ENCODE peak calls at places on chromosomes 6 and 20, in six cellular contexts. T is heart right ventricle; V is CD8-positive, alpha-beta memory T cell; O is OCI-LY7; A is HCT116; N is pancreas. K is an unnamed sample.

GRCh38 chr6:106334646-106335448 is 9.3 kb upstream of the ATG5 start:
- DNase-seq in O (peak; percentile 72), T (peak; percentile 11), V (peak; percentile 57), A (peak; percentile 61), N (peak; percentile 61), K (peak; percentile 56)

GRCh38 chr6:111038534-111039252 is 48.6 kb upstream of the SLC16A10 start:
- DNase-seq in O (no peak), T (no peak), N (no peak), A (no peak), V (no peak), K (no peak)

GRCh38 chr6:4973972-4974885 is 29.6 kb downstream of the RPP40 start:
- DNase-seq in T (peak; percentile 8), N (no peak), O (no peak), A (no peak), V (no peak), K (peak; percentile 84)

GRCh38 chr20:7716286-7716972 is 223.8 kb downstream of the HAO1 start:
- DNase-seq in A (no peak), V (no peak), O (peak; percentile 23), T (no peak), N (no peak), K (no peak)

GRCh38 chr20:40326794-40327193 is 362.2 kb downstream of the MAFB start:
- DNase-seq in T (peak; percentile 15), V (no peak), A (no peak), O (no peak), N (no peak), K (no peak)

GRCh38 chr20:58019027-58019849 is 209.2 kb downstream of the ANKRD60 start:
- DNase-seq in O (no peak), T (no peak), V (no peak), N (no peak), A (no peak), K (peak; percentile 61)

GRCh38 chr6:147738516-147739187 is 230.2 kb downstream of the SAMD5 start:
- DNase-seq in V (no peak), T (no peak), N (peak; percentile 6), A (no peak), O (no peak), K (peak; percentile 27)

GRCh38 chr6:47785187-47785586 is 3.4 kb downstream of the OPN5 start:
- DNase-seq in V (no peak), O (no peak), T (no peak), A (no peak), N (no peak), K (no peak)

GRCh38 chr6:123619156-123619555 is 17.6 kb downstream of the TRDN start:
- DNase-seq in A (no peak), T (peak; percentile 25), N (no peak), V (no peak), O (no peak), K (no peak)

GRCh38 chr6:34546551-34547321 is 9.4 kb downstream of the SPDEF start:
- DNase-seq in A (no peak), N (peak; percentile 90), T (peak; percentile 21), V (no peak), O (no peak), K (no peak)

GRCh38 chr20:36848078-36848660 is 27.8 kb upstream of the TLDC2 start:
- DNase-seq in T (peak; percentile 78), O (no peak), V (no peak), N (no peak), A (no peak), K (no peak)

GRCh38 chr20:16518068-16518783 is 55.0 kb downstream of the KIF16B start:
- DNase-seq in V (peak; percentile 2), N (no peak), A (peak; percentile 44), T (peak; percentile 36), O (peak; percentile 55), K (peak; percentile 13)

GRCh38 chr20:62554214-62554897 is 78.6 kb upstream of the GATA5 start:
- DNase-seq in V (no peak), O (no peak), T (no peak), N (no peak), A (no peak), K (no peak)

GRCh38 chr6:53347250-53347920 is 1.4 kb downstream of the ELOVL5 start:
- DNase-seq in A (no peak), O (peak; percentile 77), T (no peak), V (peak; percentile 46), N (no peak), K (peak; percentile 30)

GRCh38 chr6:97304701-97305100 is 21.7 kb upstream of the MMS22L start:
- DNase-seq in O (no peak), A (no peak), V (no peak), T (no peak), N (no peak), K (no peak)

GRCh38 chr6:9576521-9576920 is 838.4 kb downstream of the TFAP2A start:
- DNase-seq in T (no peak), O (no peak), N (no peak), A (no peak), V (no peak), K (no peak)

GRCh38 chr20:884983-885952 is 30.9 kb downstream of the ANGPT4 start:
- DNase-seq in O (no peak), V (no peak), A (no peak), N (no peak), T (no peak), K (no peak)

GRCh38 chr20:25389858-25390537 is 637 bp downstream of the ABHD12 start:
- DNase-seq in T (peak; percentile 18), N (peak; percentile 86), O (no peak), A (no peak), V (peak; percentile 27), K (peak; percentile 54)

GRCh38 chr6:146481527-146481926 is 62.1 kb upstream of the RAB32 start:
- DNase-seq in V (no peak), T (no peak), A (no peak), N (no peak), O (no peak), K (no peak)

GRCh38 chr6:141562181-141562800 is 570.4 kb upstream of the GJE1 start:
- DNase-seq in T (peak; percentile 23), N (no peak), V (no peak), A (no peak), O (no peak), K (no peak)

GRCh38 chr6:89993411-89993810 is 99.1 kb downstream of the GJA10 start:
- DNase-seq in V (no peak), A (no peak), N (no peak), T (no peak), O (no peak), K (no peak)

GRCh38 chr20:5000263-5001173 is 792 bp downstream of the SLC23A2 start:
- DNase-seq in O (peak; percentile 33), T (peak; percentile 41), N (peak; percentile 68), A (no peak), V (peak; percentile 31), K (peak; percentile 35)

GRCh38 chr6:30951907-30952469 is 11.2 kb downstream of the MUCL3 start:
- DNase-seq in T (no peak), A (no peak), V (no peak), O (no peak), N (no peak), K (no peak)

GRCh38 chr6:91271807-91272206 is 684.9 kb upstream of the MAP3K7 start:
- DNase-seq in N (peak; percentile 40), A (no peak), T (no peak), V (no peak), O (no peak), K (no peak)

GRCh38 chr6:5752282-5752681 is 254.4 kb downstream of the NRN1 start:
- DNase-seq in O (no peak), N (no peak), T (no peak), A (no peak), V (no peak), K (peak; percentile 79)

GRCh38 chr6:99241905-99242534 is 107.5 kb downstream of the FAXC start:
- DNase-seq in N (no peak), O (peak; percentile 7), A (peak; percentile 38), V (no peak), T (peak; percentile 16), K (peak; percentile 44)

GRCh38 chr6:45592991-45593390 is 215.3 kb upstream of the SUPT3H start:
- DNase-seq in V (no peak), N (no peak), O (no peak), T (no peak), A (no peak), K (no peak)

DNA sequence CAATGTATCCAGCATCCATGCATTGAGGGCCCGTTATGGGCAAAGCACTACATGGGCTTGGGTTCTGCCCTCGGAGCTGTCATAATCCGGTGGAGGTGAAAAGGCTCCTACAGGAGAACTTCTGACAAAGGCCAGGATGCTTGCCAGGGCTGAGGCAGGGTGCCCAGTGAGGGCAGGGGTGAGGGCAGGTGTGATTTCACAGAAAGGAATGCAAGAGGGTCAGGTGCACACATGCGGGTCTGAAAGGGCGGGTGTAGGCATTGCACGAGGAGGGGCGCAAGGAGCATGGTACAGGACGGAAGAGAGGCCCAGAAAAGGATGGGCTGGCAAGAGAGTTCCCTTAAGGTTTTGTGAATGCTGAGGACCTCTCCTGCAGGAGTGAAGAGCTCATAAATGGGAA is 348.0 kb downstream of the BTBD3 start:
- DNase-seq in N (no peak), O (no peak), T (no peak), V (no peak), A (no peak), K (no peak)
- H3K36me3 ChIP-seq in N (no peaks in the 10 kb centered on the region), O (no peaks in the 10 kb centered on the region), T (no peaks in the 10 kb centered on the region), V (no peaks in the 10 kb centered on the region), A (no peaks in the 10 kb centered on the region), K (no peaks in the 10 kb centered on the region)

GRCh38 chr6:36479256-36479655 is 36.5 kb downstream of the KCTD20 start:
- DNase-seq in O (no peak), A (no peak), N (no peak), T (no peak), V (no peak), K (no peak)
- H3K4me3 ChIP-seq in O (no peak overlapping the region), A (no peak overlapping the region), N (no peak overlapping the region), T (no peak overlapping the region), V (no peak overlapping the region), K (no peak overlapping the region)

GRCh38 chr6:121435444-121436069 is at the start of gene GJA1:
- DNase-seq in N (no peak), A (no peak), O (no peak), T (peak; percentile 84), V (no peak), K (peak; percentile 34)

GRCh38 chr6:121436966-121437756 is 1.7 kb downstream of the GJA1 start:
- DNase-seq in O (no peak), A (no peak), T (peak; percentile 53), N (peak; percentile 69), V (no peak), K (peak; percentile 36)

GRCh38 chr6:121430514-121431460 is 4.7 kb upstream of the GJA1 start:
- DNase-seq in V (no peak), A (peak; percentile 29), N (no peak), T (no peak), O (no peak), K (peak; percentile 43)

GRCh38 chr6:121436172-121436965 is 923 bp downstream of the GJA1 start:
- DNase-seq in O (no peak), A (no peak), T (no peak), V (no peak), N (no peak), K (peak; percentile 6)

GRCh38 chr6:121434037-121434770 is 1.2 kb upstream of the GJA1 start:
- DNase-seq in O (no peak), N (no peak), T (no peak), A (no peak), V (no peak), K (no peak)
- H3K36me3 ChIP-seq in O (no peaks in the 10 kb centered on the region), N (no peaks in the 10 kb centered on the region), T (no peaks in the 10 kb centered on the region), A (no peaks in the 10 kb centered on the region), V (no peaks in the 10 kb centered on the region), K (no peaks in the 10 kb centered on the region)

DNA sequence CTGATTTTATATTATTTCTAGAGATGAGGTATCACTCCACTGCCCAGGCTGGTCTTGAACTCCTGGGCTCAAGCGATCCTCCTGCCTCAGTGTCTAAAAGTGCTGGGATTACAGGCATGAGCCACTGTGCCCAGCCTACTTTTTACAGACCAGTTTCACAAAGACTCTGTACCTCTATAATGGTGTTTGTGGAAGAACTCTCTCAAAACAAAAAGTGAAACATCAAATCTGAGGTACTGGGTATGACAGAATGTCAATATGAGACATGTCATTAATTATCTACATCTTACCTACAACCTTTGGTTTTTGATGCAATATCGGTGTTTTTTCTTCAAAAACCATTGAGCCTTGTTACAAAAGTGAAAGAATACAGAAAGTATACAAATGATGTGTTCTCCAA is 49.4 kb upstream of the MCM9 start:
- DNase-seq in V (no peak), O (no peak), A (no peak), N (no peak), T (no peak), K (no peak)
- H3K4me3 ChIP-seq in V (no peak overlapping the region), O (no peak overlapping the region), A (no peak overlapping the region), N (no peak overlapping the region), T (no peak overlapping the region), K (no peak overlapping the region)

K was measured in SJCRH30.